ENCODE peak calls at places on chromosomes 4 and X, in five cellular contexts. K, M, W, V and R are unnamed samples.

GRCh38 chr4:8665406-8666360 is 73.1 kb downstream of the CPZ start:
- DNase-seq in K (peak), M (peak), W (no peak), V (no peak), R (no peak)

GRCh38 chr4:105186701-105187158 is 40.1 kb downstream of the TET2 start:
- DNase-seq in K (no peak), M (no peak), W (no peak), V (no peak), R (no peak)

GRCh38 chrX:29690061-29690460 is 525.3 kb upstream of the MAGEB2 start:
- DNase-seq in K (no peak), M (no peak), W (no peak), V (no peak), R (no peak)

GRCh38 chr4:147580396-147580795 is 36.8 kb upstream of the TMEM184C start:
- DNase-seq in K (no peak), M (peak), W (no peak), V (no peak), R (no peak)

GRCh38 chrX:68146054-68146453 is 287.2 kb downstream of the OPHN1 start:
- DNase-seq in K (peak), M (peak), W (no peak), V (no peak), R (no peak)

GRCh38 chrX:12681047-12681446 is 110.2 kb upstream of the PRPS2 start:
- DNase-seq in K (no peak), M (no peak), W (no peak), V (no peak), R (no peak)

GRCh38 chr4:173434226-173434625 is 35.3 kb upstream of the SCRG1 start:
- DNase-seq in K (no peak), M (no peak), W (no peak), V (no peak), R (no peak)

GRCh38 chr4:101191302-101192098 is 155.8 kb downstream of the PPP3CA start:
- DNase-seq in K (no peak), M (peak), W (no peak), V (no peak), R (no peak)

GRCh38 chr4:75849459-75849858 is 52.8 kb downstream of the PPEF2 start:
- DNase-seq in K (no peak), M (peak), W (no peak), V (no peak), R (no peak)

GRCh38 chr4:55397521-55398321 is 2.0 kb downstream of the TMEM165 start:
- DNase-seq in K (no peak), M (peak), W (no peak), V (no peak), R (no peak)

GRCh38 chr4:5079581-5079980 is 28.3 kb downstream of the STK32B start:
- DNase-seq in K (no peak), M (peak), W (no peak), V (no peak), R (no peak)

GRCh38 chrX:16312761-16313623 is 145.7 kb downstream of the MAGEB17 start:
- DNase-seq in K (no peak), M (no peak), W (no peak), V (no peak), R (no peak)

GRCh38 chrX:103656623-103657022 is 27.8 kb downstream of the TCEAL1 start:
- DNase-seq in K (peak), M (peak), W (no peak), V (no peak), R (no peak)

GRCh38 chr4:137422666-137423065 is 109.6 kb downstream of the PCDH18 start:
- DNase-seq in K (no peak), M (no peak), W (no peak), V (no peak), R (no peak)

GRCh38 chrX:123153846-123154335 is 30.2 kb upstream of the GRIA3 start:
- DNase-seq in K (no peak), M (peak), W (no peak), V (no peak), R (no peak)

GRCh38 chr4:86498560-86499166 is 95.5 kb upstream of the PTPN13 start:
- DNase-seq in K (no peak), M (peak), W (no peak), V (no peak), R (no peak)

GRCh38 chrX:21972046-21972445 is 31.5 kb downstream of the SMS start:
- DNase-seq in K (no peak), M (no peak), W (no peak), V (no peak), R (no peak)

GRCh38 chrX:42720209-42720608 is 57.8 kb downstream of the PPP1R2C start:
- DNase-seq in K (no peak), M (no peak), W (no peak), V (no peak), R (no peak)

GRCh38 chr4:86356425-86356824 is 3.4 kb downstream of the MAPK10 start:
- DNase-seq in K (no peak), M (no peak), W (no peak), V (no peak), R (no peak)

GRCh38 chr4:156344397-156344796 is 390.7 kb upstream of the CTSO start:
- DNase-seq in K (no peak), M (no peak), W (no peak), V (no peak), R (no peak)

GRCh38 chr4:54226399-54227260 is 2.5 kb upstream of the PDGFRA start:
- DNase-seq in K (no peak), M (peak), W (no peak), V (no peak), R (no peak)

GRCh38 chrX:150763810-150764209 is 70.6 kb downstream of the MTMR1 start:
- DNase-seq in K (no peak), M (no peak), W (no peak), V (no peak), R (no peak)

GRCh38 chr4:80116516-80116915 is 43.5 kb upstream of the ANTXR2 start:
- DNase-seq in K (no peak), M (no peak), W (no peak), V (no peak), R (no peak)

GRCh38 chr4:38236003-38236402 is 275.8 kb downstream of the PTTG2 start:
- DNase-seq in K (no peak), M (no peak), W (no peak), V (no peak), R (no peak)

GRCh38 chrX:32451954-32452518 is 759.3 kb downstream of the DMD start:
- DNase-seq in K (no peak), M (no peak), W (no peak), V (no peak), R (no peak)

GRCh38 chr4:23504094-23504493 is 385.8 kb downstream of the PPARGC1A start:
- DNase-seq in K (no peak), M (no peak), W (no peak), V (no peak), R (no peak)

GRCh38 chrX:18624599-18624998 is 47.3 kb downstream of the RS1 start:
- DNase-seq in K (no peak), M (no peak), W (no peak), V (no peak), R (no peak)

GRCh38 chr4:169341490-169341889 is 70.7 kb upstream of the SH3RF1 start:
- DNase-seq in K (no peak), M (peak), W (no peak), V (no peak), R (no peak)

GRCh38 chr4:102600689-102601088 is 99.5 kb downstream of the NFKB1 start:
- DNase-seq in K (no peak), M (no peak), W (no peak), V (no peak), R (no peak)

GRCh38 chrX:43175428-43175827 is 397.5 kb upstream of the PPP1R2C start:
- DNase-seq in K (no peak), M (no peak), W (no peak), V (no peak), R (no peak)

GRCh38 chrX:40291553-40291952 is 193.8 kb upstream of the BCOR start:
- DNase-seq in K (no peak), M (no peak), W (no peak), V (no peak), R (no peak)

GRCh38 chr4:77043507-77044131 is 32.2 kb downstream of the CCNI start:
- DNase-seq in K (no peak), M (peak), W (no peak), V (no peak), R (no peak)